ENCODE peak calls at places on chromosomes 1 and 21, in six cellular contexts. One of them, this sample, is unnamed.

GRCh38 chr1:20154306-20154831 is 15.2 kb downstream of the PLA2G2F start:
- DNase-seq in MM.1S: no peak
- DNase-seq in stimulated activated CD4-positive, alpha-beta T cell treated with anti-CD3 and anti-CD28 coated beads, Interleukin-15, amount 100 ng/mL, for 48 hours: no peak
- DNase-seq in mammary epithelial cell: no peak
- DNase-seq in AG09319: no peak
- DNase-seq in ovary: no peak
- DNase-seq in this sample: no peak

GRCh38 chr1:195584870-195585624 is 1023.2 kb downstream of the KCNT2 start:
- DNase-seq in ovary: no peak
- DNase-seq in AG09319: no peak
- DNase-seq in mammary epithelial cell: peak; percentile 31
- DNase-seq in MM.1S: no peak
- DNase-seq in stimulated activated CD4-positive, alpha-beta T cell treated with anti-CD3 and anti-CD28 coated beads, Interleukin-15, amount 100 ng/mL, for 48 hours: no peak
- DNase-seq in this sample: no peak

GRCh38 chr21:16407403-16408279 is 677.9 kb downstream of the USP25 start:
- DNase-seq in ovary: no peak
- DNase-seq in mammary epithelial cell: no peak
- DNase-seq in MM.1S: no peak
- DNase-seq in stimulated activated CD4-positive, alpha-beta T cell treated with anti-CD3 and anti-CD28 coated beads, Interleukin-15, amount 100 ng/mL, for 48 hours: no peak
- DNase-seq in AG09319: no peak
- DNase-seq in this sample: no peak

GRCh38 chr1:11833497-11833896 is 14.1 kb downstream of the NPPA start:
- DNase-seq in mammary epithelial cell: no peak
- DNase-seq in ovary: no peak
- DNase-seq in MM.1S: no peak
- DNase-seq in AG09319: no peak
- DNase-seq in stimulated activated CD4-positive, alpha-beta T cell treated with anti-CD3 and anti-CD28 coated beads, Interleukin-15, amount 100 ng/mL, for 48 hours: no peak
- DNase-seq in this sample: no peak

GRCh38 chr1:208088319-208088718 is 155.9 kb downstream of the PLXNA2 start:
- DNase-seq in ovary: no peak
- DNase-seq in mammary epithelial cell: no peak
- DNase-seq in MM.1S: no peak
- DNase-seq in AG09319: no peak
- DNase-seq in stimulated activated CD4-positive, alpha-beta T cell treated with anti-CD3 and anti-CD28 coated beads, Interleukin-15, amount 100 ng/mL, for 48 hours: no peak
- DNase-seq in this sample: no peak

GRCh38 chr1:232367293-232367692 is 262.6 kb downstream of the SIPA1L2 start:
- DNase-seq in MM.1S: no peak
- DNase-seq in mammary epithelial cell: no peak
- DNase-seq in AG09319: no peak
- DNase-seq in ovary: no peak
- DNase-seq in stimulated activated CD4-positive, alpha-beta T cell treated with anti-CD3 and anti-CD28 coated beads, Interleukin-15, amount 100 ng/mL, for 48 hours: no peak
- DNase-seq in this sample: peak; percentile 82

GRCh38 chr1:3695326-3696217 is 43.3 kb downstream of the TP73 start:
- DNase-seq in ovary: peak; percentile 39
- DNase-seq in stimulated activated CD4-positive, alpha-beta T cell treated with anti-CD3 and anti-CD28 coated beads, Interleukin-15, amount 100 ng/mL, for 48 hours: peak; percentile 11
- DNase-seq in MM.1S: no peak
- DNase-seq in mammary epithelial cell: no peak
- DNase-seq in AG09319: no peak
- DNase-seq in this sample: no peak

GRCh38 chr1:229693124-229693523 is 67.1 kb downstream of the URB2 start:
- DNase-seq in AG09319: no peak
- DNase-seq in mammary epithelial cell: no peak
- DNase-seq in stimulated activated CD4-positive, alpha-beta T cell treated with anti-CD3 and anti-CD28 coated beads, Interleukin-15, amount 100 ng/mL, for 48 hours: no peak
- DNase-seq in MM.1S: no peak
- DNase-seq in ovary: no peak
- DNase-seq in this sample: peak; percentile 73

GRCh38 chr1:35569956-35570355 is 3.2 kb upstream of the TFAP2E start:
- DNase-seq in MM.1S: no peak
- DNase-seq in AG09319: no peak
- DNase-seq in ovary: no peak
- DNase-seq in stimulated activated CD4-positive, alpha-beta T cell treated with anti-CD3 and anti-CD28 coated beads, Interleukin-15, amount 100 ng/mL, for 48 hours: no peak
- DNase-seq in mammary epithelial cell: peak; percentile 81
- DNase-seq in this sample: no peak